ENCODE peak calls at places on chromosome 19, in ten cellular contexts. One of them, this sample, is unnamed. For H3K4me1, the result is how much of the 10 kb centered on the place peaks cover.

GRCh38 chr19:16051254-16052025 is 24.9 kb upstream of the TPM4 start:
- ATAC-seq in foreskin keratinocyte: peak
- ATAC-seq in lower lobe of right lung: peak
- ATAC-seq in upper lobe of left lung: no peak
- ATAC-seq in aorta: no peak
- ATAC-seq in CD4-positive, CD25-positive, alpha-beta regulatory T cell: peak
- ATAC-seq in heart right ventricle: peak
- ATAC-seq in right cardiac atrium: peak
- ATAC-seq in RWPE2: peak
- ATAC-seq in A549: no peak
- ATAC-seq in this sample: peak

GRCh38 chr19:1081301-1082164 is 13.6 kb downstream of the POLR2E start:
- ATAC-seq in foreskin keratinocyte: no peak
- ATAC-seq in lower lobe of right lung: no peak
- ATAC-seq in upper lobe of left lung: no peak
- ATAC-seq in aorta: no peak
- ATAC-seq in CD4-positive, CD25-positive, alpha-beta regulatory T cell: no peak
- ATAC-seq in heart right ventricle: no peak
- ATAC-seq in right cardiac atrium: no peak
- ATAC-seq in RWPE2: no peak
- ATAC-seq in A549: no peak
- ATAC-seq in this sample: no peak

GRCh38 chr19:7916908-7917291 is 2.3 kb downstream of the TGFBR3L start:
- ATAC-seq in foreskin keratinocyte: no peak
- ATAC-seq in lower lobe of right lung: no peak
- ATAC-seq in upper lobe of left lung: no peak
- ATAC-seq in aorta: no peak
- ATAC-seq in CD4-positive, CD25-positive, alpha-beta regulatory T cell: no peak
- ATAC-seq in heart right ventricle: no peak
- ATAC-seq in right cardiac atrium: no peak
- ATAC-seq in RWPE2: no peak
- ATAC-seq in A549: no peak
- ATAC-seq in this sample: no peak

GRCh38 chr19:497476-497860 is 1.2 kb downstream of the MADCAM1 start:
- ATAC-seq in foreskin keratinocyte: no peak
- ATAC-seq in lower lobe of right lung: no peak
- ATAC-seq in upper lobe of left lung: no peak
- ATAC-seq in aorta: no peak
- ATAC-seq in CD4-positive, CD25-positive, alpha-beta regulatory T cell: no peak
- ATAC-seq in heart right ventricle: no peak
- ATAC-seq in right cardiac atrium: no peak
- ATAC-seq in RWPE2: no peak
- ATAC-seq in A549: no peak
- ATAC-seq in this sample: no peak

GRCh38 chr19:16588089-16588823 is 16.0 kb upstream of the SLC35E1 start:
- ATAC-seq in foreskin keratinocyte: peak
- ATAC-seq in lower lobe of right lung: peak
- ATAC-seq in upper lobe of left lung: peak
- ATAC-seq in aorta: peak
- ATAC-seq in CD4-positive, CD25-positive, alpha-beta regulatory T cell: peak
- ATAC-seq in heart right ventricle: peak
- ATAC-seq in right cardiac atrium: peak
- ATAC-seq in RWPE2: no peak
- ATAC-seq in A549: no peak
- ATAC-seq in this sample: peak

GRCh38 chr19:2540646-2541454 is 64.9 kb downstream of the GADD45B start:
- ATAC-seq in foreskin keratinocyte: peak
- ATAC-seq in lower lobe of right lung: peak
- ATAC-seq in upper lobe of left lung: peak
- ATAC-seq in aorta: peak
- ATAC-seq in CD4-positive, CD25-positive, alpha-beta regulatory T cell: no peak
- ATAC-seq in heart right ventricle: peak
- ATAC-seq in right cardiac atrium: peak
- ATAC-seq in RWPE2: peak
- ATAC-seq in A549: peak
- ATAC-seq in this sample: peak

GRCh38 chr19:16293133-16294085 is 31.2 kb upstream of the KLF2 start:
- ATAC-seq in foreskin keratinocyte: no peak
- ATAC-seq in lower lobe of right lung: peak
- ATAC-seq in upper lobe of left lung: peak
- ATAC-seq in aorta: peak
- ATAC-seq in CD4-positive, CD25-positive, alpha-beta regulatory T cell: no peak
- ATAC-seq in heart right ventricle: peak
- ATAC-seq in right cardiac atrium: peak
- ATAC-seq in RWPE2: peak
- ATAC-seq in A549: peak
- ATAC-seq in this sample: peak

GRCh38 chr19:23992348-23992747 is 77.7 kb downstream of the ZNF726 start:
- ATAC-seq in foreskin keratinocyte: no peak
- ATAC-seq in lower lobe of right lung: no peak
- ATAC-seq in upper lobe of left lung: no peak
- ATAC-seq in aorta: no peak
- ATAC-seq in CD4-positive, CD25-positive, alpha-beta regulatory T cell: no peak
- ATAC-seq in heart right ventricle: no peak
- ATAC-seq in right cardiac atrium: no peak
- ATAC-seq in RWPE2: no peak
- ATAC-seq in A549: no peak
- ATAC-seq in this sample: no peak

GRCh38 chr19:1076951-1077350 is 10.0 kb downstream of the ARHGAP45 start:
- ATAC-seq in foreskin keratinocyte: peak
- ATAC-seq in lower lobe of right lung: peak
- ATAC-seq in upper lobe of left lung: peak
- ATAC-seq in aorta: no peak
- ATAC-seq in CD4-positive, CD25-positive, alpha-beta regulatory T cell: peak
- ATAC-seq in heart right ventricle: peak
- ATAC-seq in right cardiac atrium: peak
- ATAC-seq in RWPE2: peak
- ATAC-seq in A549: no peak
- ATAC-seq in this sample: no peak

GRCh38 chr19:35000338-35000646 is 169 bp downstream of the GRAMD1A start:
- ATAC-seq in foreskin keratinocyte: no peak
- ATAC-seq in lower lobe of right lung: no peak
- ATAC-seq in upper lobe of left lung: no peak
- ATAC-seq in aorta: no peak
- ATAC-seq in CD4-positive, CD25-positive, alpha-beta regulatory T cell: no peak
- ATAC-seq in heart right ventricle: no peak
- ATAC-seq in right cardiac atrium: no peak
- ATAC-seq in RWPE2: no peak
- ATAC-seq in A549: no peak
- ATAC-seq in this sample: no peak

GRCh38 chr19:48248081-48248833 is 7.5 kb downstream of the CARD8 start:
- ATAC-seq in foreskin keratinocyte: no peak
- ATAC-seq in lower lobe of right lung: no peak
- ATAC-seq in upper lobe of left lung: no peak
- ATAC-seq in aorta: no peak
- ATAC-seq in CD4-positive, CD25-positive, alpha-beta regulatory T cell: no peak
- ATAC-seq in heart right ventricle: no peak
- ATAC-seq in right cardiac atrium: no peak
- ATAC-seq in RWPE2: no peak
- ATAC-seq in A549: no peak
- ATAC-seq in this sample: no peak

GRCh38 chr19:40756502-40757110 is 5.6 kb downstream of the SNRPA start:
- ATAC-seq in foreskin keratinocyte: peak
- ATAC-seq in lower lobe of right lung: peak
- ATAC-seq in upper lobe of left lung: no peak
- ATAC-seq in aorta: no peak
- ATAC-seq in CD4-positive, CD25-positive, alpha-beta regulatory T cell: no peak
- ATAC-seq in heart right ventricle: no peak
- ATAC-seq in right cardiac atrium: no peak
- ATAC-seq in RWPE2: peak
- ATAC-seq in A549: no peak
- ATAC-seq in this sample: no peak

GRCh38 chr19:28457620-28458019 is 755.3 kb downstream of the UQCRFS1 start:
- ATAC-seq in foreskin keratinocyte: no peak
- ATAC-seq in lower lobe of right lung: no peak
- ATAC-seq in upper lobe of left lung: no peak
- ATAC-seq in aorta: no peak
- ATAC-seq in CD4-positive, CD25-positive, alpha-beta regulatory T cell: no peak
- ATAC-seq in heart right ventricle: no peak
- ATAC-seq in right cardiac atrium: no peak
- ATAC-seq in RWPE2: no peak
- ATAC-seq in A549: no peak
- ATAC-seq in this sample: no peak

GRCh38 chr19:28466107-28467045 is 746.6 kb downstream of the UQCRFS1 start:
- ATAC-seq in foreskin keratinocyte: peak
- ATAC-seq in lower lobe of right lung: peak
- ATAC-seq in upper lobe of left lung: no peak
- ATAC-seq in aorta: no peak
- ATAC-seq in CD4-positive, CD25-positive, alpha-beta regulatory T cell: no peak
- ATAC-seq in heart right ventricle: peak
- ATAC-seq in right cardiac atrium: no peak
- ATAC-seq in RWPE2: no peak
- ATAC-seq in A549: no peak
- ATAC-seq in this sample: no peak

GRCh38 chr19:28468701-28469459 is 744.1 kb downstream of the UQCRFS1 start:
- ATAC-seq in foreskin keratinocyte: peak
- ATAC-seq in lower lobe of right lung: peak
- ATAC-seq in upper lobe of left lung: no peak
- ATAC-seq in aorta: no peak
- ATAC-seq in CD4-positive, CD25-positive, alpha-beta regulatory T cell: peak
- ATAC-seq in heart right ventricle: peak
- ATAC-seq in right cardiac atrium: peak
- ATAC-seq in RWPE2: peak
- ATAC-seq in A549: no peak
- ATAC-seq in this sample: peak

GRCh38 chr19:28465317-28466086 is 747.4 kb downstream of the UQCRFS1 start:
- ATAC-seq in foreskin keratinocyte: peak
- ATAC-seq in lower lobe of right lung: no peak
- ATAC-seq in upper lobe of left lung: no peak
- ATAC-seq in aorta: no peak
- ATAC-seq in CD4-positive, CD25-positive, alpha-beta regulatory T cell: no peak
- ATAC-seq in heart right ventricle: no peak
- ATAC-seq in right cardiac atrium: peak
- ATAC-seq in RWPE2: peak
- ATAC-seq in A549: no peak
- ATAC-seq in this sample: no peak

GRCh38 chr19:28463493-28464053 is 749.4 kb downstream of the UQCRFS1 start:
- ATAC-seq in foreskin keratinocyte: no peak
- ATAC-seq in lower lobe of right lung: no peak
- ATAC-seq in upper lobe of left lung: no peak
- ATAC-seq in aorta: peak
- ATAC-seq in CD4-positive, CD25-positive, alpha-beta regulatory T cell: no peak
- ATAC-seq in heart right ventricle: no peak
- ATAC-seq in right cardiac atrium: no peak
- ATAC-seq in RWPE2: no peak
- ATAC-seq in A549: no peak
- ATAC-seq in this sample: no peak
- H3K4me1 ChIP-seq in foreskin keratinocyte: under half
- H3K4me1 ChIP-seq in lower lobe of right lung: under half
- H3K4me1 ChIP-seq in upper lobe of left lung: under half
- H3K4me1 ChIP-seq in aorta: under half
- H3K4me1 ChIP-seq in CD4-positive, CD25-positive, alpha-beta regulatory T cell: under half
- H3K4me1 ChIP-seq in heart right ventricle: under half
- H3K4me1 ChIP-seq in right cardiac atrium: under half
- H3K4me1 ChIP-seq in RWPE2: under half
- H3K4me1 ChIP-seq in A549: under half
- H3K4me1 ChIP-seq in this sample: under half

GRCh38 chr19:18424122-18424889 is 5.1 kb downstream of the SSBP4 start:
- ATAC-seq in foreskin keratinocyte: no peak
- ATAC-seq in lower lobe of right lung: no peak
- ATAC-seq in upper lobe of left lung: no peak
- ATAC-seq in aorta: no peak
- ATAC-seq in CD4-positive, CD25-positive, alpha-beta regulatory T cell: no peak
- ATAC-seq in heart right ventricle: no peak
- ATAC-seq in right cardiac atrium: no peak
- ATAC-seq in RWPE2: no peak
- ATAC-seq in A549: no peak
- ATAC-seq in this sample: no peak
- H3K4me1 ChIP-seq in foreskin keratinocyte: under half
- H3K4me1 ChIP-seq in lower lobe of right lung: half or more
- H3K4me1 ChIP-seq in upper lobe of left lung: under half
- H3K4me1 ChIP-seq in aorta: under half
- H3K4me1 ChIP-seq in CD4-positive, CD25-positive, alpha-beta regulatory T cell: half or more
- H3K4me1 ChIP-seq in heart right ventricle: half or more
- H3K4me1 ChIP-seq in right cardiac atrium: under half
- H3K4me1 ChIP-seq in RWPE2: under half
- H3K4me1 ChIP-seq in A549: under half
- H3K4me1 ChIP-seq in this sample: half or more

DNA sequence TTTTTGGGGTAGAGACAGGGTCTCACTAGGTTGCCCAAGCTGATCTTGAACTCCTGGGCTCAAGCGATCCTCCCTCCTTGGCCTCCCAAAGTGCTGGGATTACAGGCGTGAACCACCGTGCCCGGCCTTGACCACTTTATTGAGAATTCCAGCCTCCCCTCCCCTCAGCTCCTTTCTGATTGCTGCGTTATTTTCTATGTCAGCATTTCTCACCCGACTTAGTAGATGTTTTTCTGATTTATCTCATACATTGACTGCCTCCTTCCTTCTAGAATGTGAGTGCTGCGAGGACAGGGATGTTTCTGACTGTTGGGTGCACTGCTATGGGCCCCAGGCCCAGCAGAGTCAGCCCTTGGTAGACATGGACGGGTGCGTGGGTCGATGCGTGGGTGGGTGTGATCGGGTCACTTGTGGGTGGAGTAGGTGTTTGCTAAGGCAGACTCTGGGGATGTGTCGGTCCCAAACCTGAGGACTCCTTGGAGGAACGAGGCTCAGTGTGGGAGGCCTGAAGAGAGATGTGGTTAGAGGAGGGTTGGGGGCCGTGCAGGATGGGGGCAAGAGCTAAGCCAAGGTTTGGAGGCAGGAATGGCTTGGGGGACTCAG is 34.2 kb upstream of the NCCRP1 start:
- ATAC-seq in foreskin keratinocyte: no peak
- ATAC-seq in lower lobe of right lung: no peak
- ATAC-seq in upper lobe of left lung: no peak
- ATAC-seq in aorta: no peak
- ATAC-seq in CD4-positive, CD25-positive, alpha-beta regulatory T cell: no peak
- ATAC-seq in heart right ventricle: no peak
- ATAC-seq in right cardiac atrium: no peak
- ATAC-seq in RWPE2: no peak
- ATAC-seq in A549: no peak
- ATAC-seq in this sample: no peak
- H3K4me1 ChIP-seq in foreskin keratinocyte: under half
- H3K4me1 ChIP-seq in lower lobe of right lung: half or more
- H3K4me1 ChIP-seq in upper lobe of left lung: half or more
- H3K4me1 ChIP-seq in aorta: under half
- H3K4me1 ChIP-seq in CD4-positive, CD25-positive, alpha-beta regulatory T cell: under half
- H3K4me1 ChIP-seq in heart right ventricle: under half
- H3K4me1 ChIP-seq in right cardiac atrium: under half
- H3K4me1 ChIP-seq in RWPE2: under half
- H3K4me1 ChIP-seq in A549: under half
- H3K4me1 ChIP-seq in this sample: under half

DNA sequence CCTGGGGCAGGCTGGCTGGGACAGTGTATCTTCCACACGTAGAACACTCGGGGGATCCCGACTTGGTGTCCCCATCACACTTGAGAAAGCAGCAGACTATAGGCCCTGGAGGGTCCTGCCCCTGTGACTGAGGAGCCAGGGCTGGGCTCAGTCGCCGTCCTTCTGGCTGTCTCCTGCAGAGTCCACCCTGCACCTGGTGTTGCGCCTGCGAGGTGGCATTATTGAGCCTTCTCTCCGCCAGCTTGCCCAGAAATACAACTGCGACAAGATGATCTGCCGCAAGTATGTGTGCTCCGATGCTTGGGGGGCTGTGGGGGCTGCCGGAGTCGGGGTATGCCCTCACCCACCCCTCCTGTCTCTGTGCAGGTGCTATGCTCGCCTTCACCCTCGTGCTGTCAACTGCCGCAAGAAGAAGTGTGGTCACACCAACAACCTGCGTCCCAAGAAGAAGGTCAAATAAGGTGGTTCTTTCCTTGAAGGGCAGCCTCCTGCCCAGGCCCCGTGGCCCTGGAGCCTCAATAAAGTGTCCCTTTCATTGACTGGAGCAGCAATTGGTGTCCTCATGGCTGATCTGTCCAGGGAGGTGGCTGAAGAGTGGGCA is 3.1 kb downstream of the UBA52 start:
- ATAC-seq in foreskin keratinocyte: no peak
- ATAC-seq in lower lobe of right lung: no peak
- ATAC-seq in upper lobe of left lung: no peak
- ATAC-seq in aorta: no peak
- ATAC-seq in CD4-positive, CD25-positive, alpha-beta regulatory T cell: no peak
- ATAC-seq in heart right ventricle: no peak
- ATAC-seq in right cardiac atrium: no peak
- ATAC-seq in RWPE2: no peak
- ATAC-seq in A549: no peak
- ATAC-seq in this sample: no peak
- H3K4me1 ChIP-seq in foreskin keratinocyte: under half
- H3K4me1 ChIP-seq in lower lobe of right lung: under half
- H3K4me1 ChIP-seq in upper lobe of left lung: under half
- H3K4me1 ChIP-seq in aorta: under half
- H3K4me1 ChIP-seq in CD4-positive, CD25-positive, alpha-beta regulatory T cell: under half
- H3K4me1 ChIP-seq in heart right ventricle: under half
- H3K4me1 ChIP-seq in right cardiac atrium: under half
- H3K4me1 ChIP-seq in RWPE2: under half
- H3K4me1 ChIP-seq in A549: under half
- H3K4me1 ChIP-seq in this sample: under half

This sample was measured in gastroesophageal sphincter.